ENCODE peak calls at places on chromosomes 3 and 15, in seven cellular contexts. L, Q, R, W, B, J and G are unnamed samples.

GRCh38 chr3:71885001-71885400 is 100.1 kb upstream of the PROK2 start:
- DNase-seq in L (no peak), Q (no peak), R (no peak), W (no peak), B (no peak), J (no peak), G (no peak)

GRCh38 chr3:47000198-47000815 is 20.8 kb downstream of the NBEAL2 start:
- DNase-seq in L (no peak), Q (no peak), R (no peak), W (peak; percentile 41), B (peak; percentile 75), J (peak; percentile 12), G (no peak)

GRCh38 chr15:78567541-78567940 is 2.2 kb downstream of the CHRNA5 start:
- DNase-seq in L (no peak), Q (no peak), R (no peak), W (no peak), B (no peak), J (no peak), G (no peak)

GRCh38 chr15:45551691-45552090 is 29.1 kb upstream of the SLC30A4 start:
- DNase-seq in L (no peak), Q (no peak), R (no peak), W (peak; percentile 13), B (no peak), J (no peak), G (no peak)

GRCh38 chr3:42658091-42658770 is 4.7 kb downstream of the ZBTB47 start:
- DNase-seq in L (no peak), Q (no peak), R (no peak), W (no peak), B (peak; percentile 78), J (no peak), G (no peak)

GRCh38 chr15:77602800-77603199 is 29.9 kb downstream of the LINGO1 start:
- DNase-seq in L (no peak), Q (no peak), R (no peak), W (no peak), B (no peak), J (no peak), G (no peak)

GRCh38 chr3:128290484-128290883 is 137.2 kb downstream of the EEFSEC start:
- DNase-seq in L (no peak), Q (no peak), R (no peak), W (no peak), B (no peak), J (no peak), G (no peak)

GRCh38 chr3:119329551-119329950 is 35.4 kb downstream of the ARHGAP31 start:
- DNase-seq in L (no peak), Q (no peak), R (no peak), W (no peak), B (no peak), J (no peak), G (no peak)

GRCh38 chr3:53030864-53031445 is 14.9 kb downstream of the SFMBT1 start:
- DNase-seq in L (no peak), Q (no peak), R (no peak), W (peak; percentile 33), B (no peak), J (no peak), G (no peak)

GRCh38 chr3:44993471-44994205 is 17.6 kb downstream of the EXOSC7 start:
- DNase-seq in L (peak; percentile 69), Q (no peak), R (peak; percentile 57), W (peak; percentile 92), B (no peak), J (no peak), G (no peak)

GRCh38 chr3:72907851-72908620 is 20.2 kb downstream of the GXYLT2 start:
- DNase-seq in L (peak; percentile 90), Q (no peak), R (peak; percentile 80), W (peak; percentile 66), B (no peak), J (peak; percentile 34), G (peak; percentile 85)

GRCh38 chr3:56190906-56191305 is 277.4 kb downstream of the ERC2 start:
- DNase-seq in L (no peak), Q (no peak), R (no peak), W (no peak), B (no peak), J (no peak), G (no peak)

GRCh38 chr15:38665586-38665985 is 101.0 kb upstream of the RASGRP1 start:
- DNase-seq in L (no peak), Q (no peak), R (no peak), W (no peak), B (no peak), J (no peak), G (no peak)

DNA sequence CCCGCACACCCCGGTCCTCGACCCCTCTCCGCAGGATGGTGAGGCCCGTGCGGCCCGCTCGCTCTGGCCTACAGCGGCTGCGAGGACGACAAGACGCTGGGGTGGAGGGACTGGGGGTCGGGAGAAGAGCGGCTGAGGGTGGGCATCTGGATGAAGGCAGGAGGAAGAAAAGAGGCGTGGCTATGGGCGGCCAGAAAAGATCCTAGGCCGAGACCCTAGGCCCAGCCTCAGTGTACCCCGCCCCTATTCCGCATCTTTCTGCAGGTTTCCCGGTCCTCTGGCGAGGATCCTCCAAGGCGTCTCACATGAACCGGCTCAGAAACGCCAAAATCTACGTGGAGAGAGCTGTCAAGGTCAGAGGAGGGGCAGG is 280 bp downstream of the TTLL3 start:
- DNase-seq in L (no peak), Q (no peak), R (no peak), W (no peak), B (no peak), J (no peak), G (no peak)
- H3K4me3 ChIP-seq in L (peak overlapping the region; percentile 37), Q (peak overlapping the region; percentile 44), R (peak overlapping the region; percentile 55), W (peak overlapping the region; percentile 55), B (peak overlapping the region; percentile 66), J (peak overlapping the region; percentile 87), G (peak overlapping the region; percentile 56)

GRCh38 chr3:190722181-190722905 is 140.2 kb downstream of the GMNC start:
- DNase-seq in L (no peak), Q (no peak), R (no peak), W (no peak), B (no peak), J (no peak), G (no peak)
- H3K4me3 ChIP-seq in L (no peak overlapping the region), Q (no peak overlapping the region), R (no peak overlapping the region), W (no peak overlapping the region), B (no peak overlapping the region), J (no peak overlapping the region), G (no peak overlapping the region)

DNA sequence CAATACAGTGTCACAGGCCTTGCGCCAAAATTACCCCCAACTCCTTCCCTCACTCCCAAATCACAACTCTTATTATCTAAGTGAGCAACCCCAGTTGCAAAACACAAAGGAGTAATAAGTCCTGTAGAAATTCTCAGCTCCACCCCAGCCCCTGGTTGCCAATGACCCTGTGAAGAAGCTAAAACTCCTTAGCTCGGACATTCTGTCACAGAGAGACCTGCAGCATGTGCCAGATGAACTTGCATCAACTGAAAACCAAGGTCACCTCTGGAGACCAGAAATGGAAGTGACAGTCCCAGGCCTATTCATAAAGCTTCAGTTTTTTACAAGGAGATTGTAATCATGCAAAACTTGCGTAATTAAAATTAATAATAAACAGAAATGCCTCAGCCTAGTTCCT is 55.2 kb downstream of the RBPMS2 start:
- DNase-seq in L (no peak), Q (no peak), R (no peak), W (no peak), B (no peak), J (no peak), G (no peak)
- H3K4me3 ChIP-seq in L (no peak overlapping the region), Q (no peak overlapping the region), R (no peak overlapping the region), W (no peak overlapping the region), B (no peak overlapping the region), J (no peak overlapping the region), G (no peak overlapping the region)

GRCh38 chr3:174325834-174326705 is 533.1 kb upstream of the NAALADL2 start:
- DNase-seq in L (peak; percentile 74), Q (no peak), R (no peak), W (no peak), B (no peak), J (no peak), G (peak; percentile 51)
- H3K4me3 ChIP-seq in L (no peak overlapping the region), Q (no peak overlapping the region), R (no peak overlapping the region), W (no peak overlapping the region), B (no peak overlapping the region), J (no peak overlapping the region), G (no peak overlapping the region)

GRCh38 chr3:125212096-125212508 is 446 bp downstream of the SLC12A8 start:
- DNase-seq in L (no peak), Q (peak; percentile 33), R (no peak), W (no peak), B (peak; percentile 76), J (no peak), G (no peak)
- H3K4me3 ChIP-seq in L (peak overlapping the region; percentile 43), Q (peak overlapping the region; percentile 57), R (peak overlapping the region; percentile 50), W (peak overlapping the region; percentile 77), B (peak overlapping the region; percentile 44), J (peak overlapping the region; percentile 62), G (peak overlapping the region; percentile 49)

GRCh38 chr3:191331443-191331842 is 1.1 kb upstream of the UTS2B start:
- DNase-seq in L (peak; percentile 59), Q (no peak), R (no peak), W (peak; percentile 70), B (no peak), J (no peak), G (no peak)
- H3K4me3 ChIP-seq in L (peak overlapping the region; percentile 88), Q (peak overlapping the region; percentile 89), R (peak overlapping the region; percentile 77), W (no peak overlapping the region), B (peak overlapping the region; percentile 71), J (peak overlapping the region; percentile 94), G (peak overlapping the region; percentile 88)

GRCh38 chr15:91884604-91885003 is 31.1 kb downstream of the SLCO3A1 start:
- DNase-seq in L (no peak), Q (no peak), R (no peak), W (no peak), B (no peak), J (no peak), G (no peak)
- H3K4me3 ChIP-seq in L (no peak overlapping the region), Q (no peak overlapping the region), R (no peak overlapping the region), W (no peak overlapping the region), B (no peak overlapping the region), J (no peak overlapping the region), G (no peak overlapping the region)